ENCODE peak calls at places on chromosomes 6 and 20, in eight cellular contexts. U is GM12878, O is ovary, Y is tibial nerve, J is neuronal stem cell, C is neural progenitor cell, D is cardiac muscle cell, P is testis. L is an unnamed sample. For H3K9me3, the result is how much of the 10 kb centered on the place peaks cover.

GRCh38 chr6:13278184-13278583 is 50.2 kb downstream of the TBC1D7 start:
- DNase-seq in P (no peak), Y (no peak), O (no peak), U (no peak), C (peak), J (no peak), D (no peak), L (no peak)

GRCh38 chr20:56875052-56875663 is 246.1 kb downstream of the TFAP2C start:
- DNase-seq in C (no peak), D (peak), U (no peak), O (no peak), Y (no peak), J (no peak), P (no peak), L (no peak)

GRCh38 chr6:64990652-64991304 is 716.2 kb downstream of the EYS start:
- DNase-seq in P (no peak), C (no peak), J (no peak), O (no peak), Y (no peak), D (no peak), U (no peak), L (no peak)

GRCh38 chr6:158621694-158622544 is 22.6 kb downstream of the DYNLT1 start:
- DNase-seq in O (no peak), U (no peak), C (no peak), P (no peak), Y (no peak), J (no peak), D (no peak), L (no peak)

GRCh38 chr6:96562886-96563285 is at the start of gene FHL5:
- DNase-seq in J (no peak), U (no peak), O (no peak), C (no peak), P (no peak), Y (no peak), D (peak), L (no peak)

GRCh38 chr20:55580475-55580874 is 424.8 kb downstream of the CBLN4 start:
- DNase-seq in J (no peak), P (no peak), Y (no peak), U (no peak), O (no peak), D (no peak), C (no peak), L (no peak)

GRCh38 chr20:62606551-62607201 is 35.6 kb upstream of the SLCO4A1 start:
- DNase-seq in O (peak), Y (peak), J (no peak), C (no peak), D (peak), U (no peak), P (peak), L (no peak)

GRCh38 chr6:11535801-11536230 is 1.7 kb upstream of the TMEM170B start:
- DNase-seq in J (no peak), Y (no peak), C (no peak), D (peak), O (peak), P (no peak), U (no peak), L (no peak)

GRCh38 chr6:150503586-150504339 is 95.9 kb upstream of the PLEKHG1 start:
- DNase-seq in Y (no peak), C (no peak), P (no peak), O (no peak), J (no peak), U (no peak), D (no peak), L (no peak)

GRCh38 chr20:58623579-58624473 is 27.3 kb upstream of the STX16 start:
- DNase-seq in P (no peak), Y (no peak), D (peak), C (no peak), J (no peak), U (no peak), O (peak), L (no peak)

GRCh38 chr6:135179920-135180457 is 1.1 kb upstream of the MYB start:
- DNase-seq in U (no peak), P (no peak), Y (no peak), O (no peak), D (no peak), J (peak), C (no peak), L (no peak)

GRCh38 chr6:23417133-23417532 is 708.9 kb upstream of the NRSN1 start:
- DNase-seq in O (no peak), J (no peak), Y (no peak), P (no peak), C (no peak), D (no peak), U (no peak), L (no peak)

GRCh38 chr20:32743237-32744112 is at the start of gene COMMD7:
- DNase-seq in U (peak), O (peak), Y (no peak), J (no peak), P (peak), D (peak), C (peak), L (peak)

GRCh38 chr20:34938466-34939163 is 17.0 kb downstream of the GSS start:
- DNase-seq in P (peak), U (no peak), C (no peak), D (no peak), O (no peak), Y (peak), J (no peak), L (no peak)

GRCh38 chr20:16573011-16573965 is at the start of gene KIF16B:
- DNase-seq in O (peak), C (peak), J (peak), Y (peak), D (peak), P (peak), U (peak), L (peak)

GRCh38 chr6:164854526-164854925 is 454.9 kb downstream of the C6orf118 start:
- DNase-seq in C (no peak), U (no peak), D (no peak), O (no peak), J (no peak), Y (no peak), P (no peak), L (no peak)

GRCh38 chr6:164859791-164860190 is 449.6 kb downstream of the C6orf118 start:
- DNase-seq in Y (no peak), C (no peak), D (no peak), O (no peak), U (no peak), J (no peak), P (no peak), L (no peak)

GRCh38 chr6:164855281-164855680 is 454.1 kb downstream of the C6orf118 start:
- DNase-seq in C (no peak), J (no peak), Y (no peak), P (no peak), D (no peak), O (no peak), U (no peak), L (no peak)

GRCh38 chr6:164861964-164862363 is 447.4 kb downstream of the C6orf118 start:
- DNase-seq in Y (no peak), U (no peak), J (no peak), P (no peak), O (no peak), D (no peak), C (no peak), L (no peak)

GRCh38 chr6:164856138-164856537 is 453.3 kb downstream of the C6orf118 start:
- DNase-seq in O (no peak), U (no peak), D (no peak), C (peak), P (peak), Y (no peak), J (no peak), L (no peak)
- H3K9me3 ChIP-seq in O (under half), U (under half), D (under half), C (under half), P (under half), Y (under half), J (under half), L (under half)

DNA sequence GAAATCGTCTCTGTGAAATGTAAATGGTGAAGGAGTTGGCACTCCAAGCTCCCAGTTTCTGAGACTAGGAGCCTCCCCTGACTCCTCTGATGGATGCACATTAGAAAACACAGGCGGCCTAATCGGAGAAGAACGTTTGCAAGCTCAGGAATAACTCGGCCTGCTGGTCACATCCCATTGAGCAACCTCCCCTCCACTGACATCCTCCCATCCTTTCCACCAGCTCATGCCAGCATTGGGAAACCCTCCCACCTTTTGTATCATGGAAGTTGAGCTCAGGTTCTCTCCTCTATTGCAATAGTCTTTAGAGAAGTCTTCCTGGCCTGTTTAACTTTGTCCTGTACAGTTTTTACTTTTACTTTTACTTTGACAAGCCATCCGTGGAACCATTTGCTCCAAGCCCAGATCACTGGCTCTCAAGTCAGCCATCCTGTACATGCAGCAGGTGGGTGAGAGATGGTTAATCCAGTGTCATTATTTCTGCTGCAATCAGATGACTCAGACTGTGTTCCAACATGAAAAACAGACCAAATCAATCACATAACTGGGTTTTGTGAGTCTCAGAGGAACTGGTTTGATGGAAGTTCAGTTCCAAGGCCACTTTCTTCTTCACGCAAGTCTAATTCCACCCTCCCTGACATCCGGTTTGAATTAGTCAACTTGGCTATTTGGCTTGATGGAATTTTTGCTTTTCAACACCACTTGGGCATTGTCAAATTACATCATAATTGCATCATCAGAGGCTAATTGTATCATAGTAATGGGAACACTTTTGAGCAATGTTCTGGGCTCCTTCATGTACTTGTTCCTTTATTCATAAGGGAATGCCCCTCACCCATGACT is 619.4 kb upstream of the CDH4 start:
- DNase-seq in P (no peak), U (no peak), D (no peak), J (no peak), O (no peak), Y (no peak), C (no peak), L (no peak)
- H3K9me3 ChIP-seq in P (under half), U (under half), D (under half), J (under half), O (under half), Y (under half), C (under half), L (under half)

DNA sequence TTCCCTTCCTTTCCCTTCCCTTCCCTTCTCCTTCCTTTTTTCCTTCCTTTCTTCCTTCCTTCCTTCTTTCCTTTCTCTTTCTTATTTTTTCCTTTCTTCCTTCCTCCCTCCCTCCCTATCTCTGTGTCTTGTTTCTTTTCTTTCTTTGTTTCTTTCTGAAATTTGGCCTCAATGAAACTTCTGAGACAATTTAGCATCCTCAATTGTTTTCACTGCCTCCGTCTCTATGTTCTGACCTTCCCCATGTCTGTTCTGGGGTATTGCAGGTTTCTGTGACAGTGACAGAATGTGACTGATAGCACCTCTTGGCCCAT is 81.7 kb upstream of the PAX1 start:
- DNase-seq in P (no peak), Y (no peak), D (no peak), C (no peak), U (no peak), O (no peak), J (no peak), L (no peak)
- H3K9me3 ChIP-seq in P (under half), Y (under half), D (under half), C (under half), U (under half), O (under half), J (under half), L (under half)

DNA sequence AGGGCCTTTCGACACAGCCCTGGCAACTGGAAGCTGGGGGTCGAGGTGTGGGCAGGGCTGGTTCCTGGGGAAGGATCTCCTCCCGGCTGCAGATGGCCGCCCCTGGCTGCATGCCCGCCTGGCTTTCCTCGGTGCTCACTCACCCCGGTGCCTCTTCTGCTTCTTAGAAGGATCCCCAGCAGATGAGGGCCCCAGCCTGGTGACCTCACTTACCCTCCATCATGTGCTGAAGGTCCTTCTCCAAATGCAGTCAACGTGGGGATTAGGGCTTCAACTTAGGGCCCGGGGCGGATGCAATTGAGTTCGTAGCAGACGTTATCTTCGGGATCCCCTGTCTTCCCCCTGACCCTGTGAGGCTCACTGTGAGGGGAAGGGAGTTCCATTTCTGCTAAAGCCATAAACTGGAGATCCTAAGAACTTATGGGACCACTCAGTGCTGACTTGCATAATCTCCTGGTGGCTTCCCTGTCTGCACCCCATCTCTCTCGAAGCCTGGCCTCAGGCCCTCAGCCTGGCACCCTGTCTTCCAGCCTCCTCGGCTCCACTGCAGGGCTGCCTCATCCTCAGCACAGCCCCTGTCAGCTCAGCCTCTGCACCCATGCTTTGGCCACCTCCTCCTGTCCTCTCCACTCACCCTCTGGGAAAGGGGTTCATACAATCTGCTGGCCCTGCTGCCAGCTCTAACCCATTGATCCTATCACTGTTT is 92.6 kb downstream of the THBS2 start:
- DNase-seq in C (no peak), O (no peak), Y (no peak), J (no peak), U (no peak), P (no peak), D (no peak), L (no peak)
- H3K9me3 ChIP-seq in C (under half), O (under half), Y (under half), J (under half), U (under half), P (under half), D (under half), L (under half)

DNA sequence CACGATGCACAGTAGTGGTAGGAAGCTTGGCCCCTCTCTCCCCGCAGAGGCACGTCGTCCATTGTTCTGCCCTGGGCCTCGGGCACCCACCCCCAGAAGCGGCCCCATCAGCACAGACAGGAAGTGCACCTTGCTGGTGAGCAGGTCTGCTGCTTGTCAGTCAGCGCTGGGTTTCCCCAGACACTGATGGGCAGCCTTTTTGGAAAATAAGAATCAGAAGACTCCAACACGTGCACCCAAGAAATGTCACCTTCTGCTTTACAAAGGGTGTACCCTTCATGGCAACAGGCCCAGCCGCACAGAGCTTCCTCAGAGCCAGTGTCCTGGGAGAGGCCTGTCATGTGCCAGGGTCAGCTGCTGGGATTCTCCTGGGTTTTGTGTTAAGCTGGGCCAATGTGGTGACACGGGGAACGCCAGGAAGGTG is 34.7 kb upstream of the IRF4 start:
- DNase-seq in C (no peak), J (no peak), Y (no peak), O (no peak), D (no peak), P (no peak), U (no peak), L (no peak)
- H3K9me3 ChIP-seq in C (under half), J (under half), Y (under half), O (under half), D (under half), P (under half), U (under half), L (under half)

L was measured in T-helper 17 cell.